ENCODE peak calls at places on chromosomes 4 and X, in four cellular contexts. A, Z, M and L are unnamed samples.

GRCh38 chr4:4541040-4541631 is 712 bp downstream of the STX18 start:
- DNase-seq in M (peak; percentile 65), Z (no peak), A (peak; percentile 69), L (no peak)

GRCh38 chrX:15789979-15790765 is at the start of gene ZRSR2:
- DNase-seq in M (peak; percentile 78), A (peak; percentile 74), Z (no peak), L (peak; percentile 28)

GRCh38 chr4:153750197-153750817 is 9.5 kb downstream of the RNF175 start:
- DNase-seq in A (peak; percentile 82), Z (peak; percentile 43), M (peak; percentile 58), L (peak; percentile 60)

GRCh38 chr4:8649631-8650261 is 57.2 kb downstream of the CPZ start:
- DNase-seq in M (no peak), Z (no peak), A (no peak), L (no peak)

GRCh38 chrX:73262991-73263390 is 48.3 kb upstream of the NAP1L2 start:
- DNase-seq in Z (no peak), A (peak; percentile 18), M (no peak), L (no peak)

GRCh38 chr4:183971938-183972490 is 66.9 kb downstream of the STOX2 start:
- DNase-seq in M (no peak), A (no peak), Z (no peak), L (no peak)

GRCh38 chrX:48478806-48479205 is 2.8 kb downstream of the FTSJ1 start:
- DNase-seq in A (no peak), M (no peak), Z (no peak), L (no peak)

GRCh38 chrX:23616361-23616760 is 50.9 kb upstream of the PRDX4 start:
- DNase-seq in A (peak; percentile 34), M (peak; percentile 38), Z (peak; percentile 4), L (no peak)

GRCh38 chrX:666762-667161 is 36.2 kb downstream of the SHOX start:
- DNase-seq in A (no peak), Z (no peak), M (no peak), L (no peak)

GRCh38 chr4:6199344-6199921 is 916 bp downstream of the JAKMIP1 start:
- DNase-seq in M (no peak), A (no peak), Z (no peak), L (no peak)
- H3K4me3 ChIP-seq in M (no peak overlapping the region), A (no peak overlapping the region), Z (no peak overlapping the region), L (no peak overlapping the region)

DNA sequence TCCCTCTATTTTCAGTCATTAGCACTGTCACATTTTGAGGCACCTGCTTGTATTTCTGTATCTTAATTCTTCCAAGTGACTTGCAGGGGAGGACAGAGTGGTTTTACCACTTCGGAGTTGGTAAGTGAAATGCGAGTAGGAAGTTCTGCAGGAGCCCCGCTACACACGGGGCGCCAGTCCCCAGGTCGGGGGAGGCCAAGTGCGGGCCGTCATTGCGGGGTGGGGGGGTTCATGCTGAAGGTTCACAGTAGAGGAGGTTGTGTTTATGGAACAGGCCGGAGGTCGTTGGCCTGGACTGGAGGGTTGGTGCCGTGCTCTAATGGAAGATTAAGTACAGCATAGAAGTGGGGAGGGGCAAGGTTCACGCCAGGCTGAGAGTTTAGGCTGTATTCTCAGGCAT is 44.0 kb downstream of the LRP2BP start:
- DNase-seq in M (no peak), A (no peak), Z (no peak), L (no peak)
- H3K4me3 ChIP-seq in M (no peak overlapping the region), A (no peak overlapping the region), Z (no peak overlapping the region), L (no peak overlapping the region)

DNA sequence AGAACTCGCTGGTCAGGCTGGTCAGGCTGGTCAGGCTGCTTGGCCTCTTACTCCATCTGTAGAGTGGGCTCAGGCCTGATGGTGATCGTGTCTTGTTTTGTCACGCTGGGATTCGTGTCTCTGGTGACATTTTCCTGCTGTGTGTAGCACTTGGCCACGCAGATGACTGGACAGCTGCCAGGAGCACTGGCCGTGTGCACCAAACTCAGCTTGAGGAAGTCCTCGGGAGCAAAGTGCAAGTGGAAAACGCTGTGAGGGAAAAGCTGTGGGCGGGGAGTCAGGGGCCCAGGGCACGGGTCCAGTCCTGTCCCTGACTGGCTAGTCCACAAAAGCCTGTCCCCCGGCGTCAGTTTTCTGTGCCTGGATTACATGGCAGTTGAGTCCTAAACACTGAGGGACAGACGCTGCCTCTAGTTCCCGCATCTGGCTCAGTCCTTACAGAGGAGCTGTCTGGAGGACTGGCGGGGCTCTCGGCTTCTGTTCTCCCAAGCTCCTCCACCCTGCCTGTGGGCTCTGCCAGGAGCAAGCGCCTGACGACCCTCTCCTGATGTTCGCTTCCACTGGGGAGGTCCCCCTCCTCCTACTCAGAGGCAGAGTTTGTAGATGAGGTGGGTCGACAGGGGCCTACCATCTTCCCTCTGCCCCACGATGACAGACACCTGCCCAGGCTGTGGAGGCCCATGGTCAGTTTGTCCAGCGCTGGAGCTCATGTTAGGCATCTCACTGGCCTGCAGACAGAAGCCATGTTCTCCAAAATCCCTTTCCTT is 35.9 kb upstream of the GRPEL1 start:
- DNase-seq in A (no peak), M (peak; percentile 28), Z (no peak), L (no peak)
- H3K4me3 ChIP-seq in A (peak overlapping the region; percentile 29), M (peak overlapping the region; percentile 38), Z (peak overlapping the region; percentile 70), L (peak overlapping the region; percentile 54)

GRCh38 chr4:148023782-148024181 is 291.9 kb downstream of the ARHGAP10 start:
- DNase-seq in M (no peak), Z (no peak), A (peak; percentile 25), L (no peak)
- H3K4me3 ChIP-seq in M (no peak overlapping the region), Z (peak overlapping the region; percentile 8), A (no peak overlapping the region), L (no peak overlapping the region)

GRCh38 chr4:82599336-82599735 is 37.5 kb upstream of the TMEM150C start:
- DNase-seq in M (no peak), Z (no peak), A (no peak), L (no peak)
- H3K4me3 ChIP-seq in M (no peak overlapping the region), Z (no peak overlapping the region), A (no peak overlapping the region), L (no peak overlapping the region)

GRCh38 chr4:116734178-116734577 is 351.2 kb downstream of the TRAM1L1 start:
- DNase-seq in M (no peak), A (no peak), Z (no peak), L (no peak)
- H3K4me3 ChIP-seq in M (no peak overlapping the region), A (no peak overlapping the region), Z (no peak overlapping the region), L (no peak overlapping the region)